ENCODE peak calls at places on chromosomes 12 and 14, in four cellular contexts. H is stomach, K is lower leg skin, F is K562. X is an unnamed sample.

GRCh38 chr14:51118993-51119392 is 24.1 kb upstream of the TRIM9 start:
- DNase-seq in H (no peak), K (no peak), F (no peak), X (no peak)

GRCh38 chr14:38198425-38198824 is 9.3 kb upstream of the SSTR1 start:
- DNase-seq in H (no peak), K (no peak), F (no peak), X (no peak)

GRCh38 chr12:30594509-30594908 is 101.2 kb downstream of the IPO8 start:
- DNase-seq in H (no peak), K (peak; percentile 8), F (no peak), X (no peak)

GRCh38 chr12:109098142-109098652 is 800 bp downstream of the UNG start:
- DNase-seq in H (peak; percentile 65), K (peak; percentile 91), F (no peak), X (peak; percentile 75)

GRCh38 chr14:60573943-60574496 is 65.1 kb downstream of the SIX6 start:
- DNase-seq in H (no peak), K (no peak), F (no peak), X (no peak)

GRCh38 chr14:59482471-59483331 is 1.5 kb downstream of the L3HYPDH start:
- DNase-seq in H (no peak), K (no peak), F (peak; percentile 62), X (peak; percentile 57)

GRCh38 chr14:72389200-72389599 is 457.0 kb downstream of the RGS6 start:
- DNase-seq in H (no peak), K (no peak), F (no peak), X (no peak)

GRCh38 chr12:25364529-25365339 is 114.0 kb upstream of the KRAS start:
- DNase-seq in H (no peak), K (no peak), F (no peak), X (no peak)

GRCh38 chr12:24212496-24212895 is 263.0 kb upstream of the SOX5 start:
- DNase-seq in H (no peak), K (no peak), F (no peak), X (no peak)

GRCh38 chr12:118122264-118122663 is 13.7 kb upstream of the PEBP1 start:
- DNase-seq in H (no peak), K (no peak), F (no peak), X (no peak)

GRCh38 chr14:75295061-75295461 is 16.4 kb downstream of the FOS start:
- DNase-seq in H (peak; percentile 69), K (peak; percentile 95), F (peak; percentile 67), X (peak; percentile 56)

GRCh38 chr12:98532687-98533304 is 17.4 kb downstream of the TMPO start:
- DNase-seq in H (no peak), K (no peak), F (peak; percentile 74), X (peak; percentile 78)

GRCh38 chr14:44803239-44803905 is 158.4 kb downstream of the KLHL28 start:
- DNase-seq in H (no peak), K (no peak), F (peak; percentile 40), X (peak; percentile 56)

GRCh38 chr14:93008381-93008780 is 85.4 kb downstream of the CHGA start:
- DNase-seq in H (no peak), K (no peak), F (no peak), X (no peak)

GRCh38 chr12:27179399-27180214 is 64.5 kb upstream of the STK38L start:
- DNase-seq in H (no peak), K (no peak), F (no peak), X (peak; percentile 4)

GRCh38 chr14:68908860-68909259 is 70.2 kb downstream of the ACTN1 start:
- DNase-seq in H (no peak), K (no peak), F (no peak), X (no peak)

GRCh38 chr14:106586098-106586704 is 1059.8 kb downstream of the TMEM121 start:
- DNase-seq in H (peak; percentile 42), K (no peak), F (peak; percentile 55), X (peak; percentile 44)

GRCh38 chr14:51454351-51454750 is 197.4 kb upstream of the FRMD6 start:
- DNase-seq in H (no peak), K (no peak), F (no peak), X (no peak)

GRCh38 chr14:89137514-89138163 is 279.4 kb downstream of the FOXN3 start:
- DNase-seq in H (peak; percentile 90), K (no peak), F (peak; percentile 24), X (peak; percentile 57)

GRCh38 chr12:79411791-79412190 is 279.0 kb downstream of the PAWR start:
- DNase-seq in H (no peak), K (no peak), F (no peak), X (no peak)

GRCh38 chr12:32819424-32819823 is 63.7 kb upstream of the YARS2 start:
- DNase-seq in H (no peak), K (no peak), F (no peak), X (no peak)

GRCh38 chr12:62519043-62519442 is 52.4 kb downstream of the MON2 start:
- DNase-seq in H (no peak), K (no peak), F (no peak), X (no peak)

GRCh38 chr14:96564389-96564788 is 62.2 kb downstream of the PAPOLA start:
- DNase-seq in H (no peak), K (no peak), F (no peak), X (peak; percentile 29)

GRCh38 chr14:101482066-101482465 is 79.2 kb upstream of the DIO3 start:
- DNase-seq in H (no peak), K (peak; percentile 9), F (no peak), X (no peak)

GRCh38 chr14:69287096-69287991 is 27.4 kb downstream of the GALNT16 start:
- DNase-seq in H (no peak), K (peak; percentile 62), F (no peak), X (no peak)

GRCh38 chr12:4107436-4107878 is 166.1 kb upstream of the CCND2 start:
- DNase-seq in H (no peak), K (no peak), F (peak; percentile 67), X (peak; percentile 72)

GRCh38 chr14:55556929-55557623 is 22.9 kb upstream of the KTN1 start:
- DNase-seq in H (peak; percentile 89), K (peak; percentile 89), F (no peak), X (no peak)

GRCh38 chr14:91419451-91419850 is 1.8 kb upstream of the CCDC88C start:
- DNase-seq in H (no peak), K (no peak), F (no peak), X (no peak)

GRCh38 chr12:122003646-122004611 is 17.8 kb upstream of the BCL7A start:
- DNase-seq in H (no peak), K (no peak), F (peak; percentile 14), X (peak; percentile 85)

GRCh38 chr12:63967358-63967757 is 122.9 kb downstream of the SRGAP1 start:
- DNase-seq in H (no peak), K (no peak), F (no peak), X (no peak)

GRCh38 chr14:77556946-77557345 is 58.3 kb upstream of the ISM2 start:
- DNase-seq in H (no peak), K (no peak), F (no peak), X (no peak)

GRCh38 chr14:98984719-98985041 is 287.3 kb downstream of the BCL11B start:
- DNase-seq in H (peak; percentile 34), K (no peak), F (peak; percentile 29), X (peak; percentile 70)

GRCh38 chr14:75515631-75515999 is 6.7 kb upstream of the BATF start:
- DNase-seq in H (no peak), K (no peak), F (no peak), X (no peak)

GRCh38 chr12:46386877-46387629 is 14.5 kb upstream of the SLC38A2 start:
- DNase-seq in H (no peak), K (no peak), F (peak; percentile 69), X (peak; percentile 31)

GRCh38 chr14:55650992-55651391 is 71.0 kb downstream of the KTN1 start:
- DNase-seq in H (no peak), K (no peak), F (no peak), X (no peak)

GRCh38 chr12:66169221-66170170 is at the start of gene TMBIM4:
- DNase-seq in H (peak; percentile 86), K (peak; percentile 96), F (peak; percentile 93), X (peak; percentile 94)
- TF ChIP-seq POLR2A in H (no peak), K (no peak), F (peak; percentile 95), X (peak; percentile 93)

DNA sequence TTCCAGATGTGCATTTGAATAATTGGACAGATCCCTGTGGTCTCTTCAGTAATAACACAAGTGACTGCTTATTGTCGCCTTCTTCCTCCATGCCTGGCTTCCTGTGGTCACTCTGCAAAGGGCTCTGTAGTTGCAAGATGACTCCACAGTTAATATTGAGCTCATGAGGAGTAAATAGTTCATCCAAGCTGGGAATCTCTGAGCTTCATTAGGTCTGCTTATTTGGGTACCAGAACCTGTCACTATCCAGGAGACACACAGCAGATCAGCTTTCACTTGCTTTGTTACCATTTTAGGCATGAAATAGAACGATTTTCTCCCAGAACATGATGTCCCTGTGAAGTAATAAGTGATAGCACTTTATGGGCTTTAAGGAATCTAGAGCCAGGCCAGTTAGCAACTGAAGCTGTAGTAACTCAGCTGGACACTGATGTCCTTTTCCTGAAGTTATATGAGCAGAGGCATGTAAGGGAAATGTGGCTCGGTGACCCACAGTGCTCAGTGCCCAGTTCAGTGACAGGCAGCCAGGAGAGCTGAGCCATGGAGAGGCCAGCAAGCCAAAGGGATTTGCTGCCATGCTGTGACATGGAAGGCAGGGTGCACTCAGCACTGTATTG is 50.1 kb downstream of the CRADD start:
- DNase-seq in H (peak; percentile 33), K (no peak), F (no peak), X (no peak)
- TF ChIP-seq POLR2A in H (no peak), K (no peak), F (no peak), X (no peak)

GRCh38 chr12:68972570-68972969 is 39.6 kb upstream of the CPM start:
- DNase-seq in H (no peak), K (no peak), F (no peak), X (no peak)
- TF ChIP-seq POLR2A in H (no peak), K (no peak), F (no peak), X (no peak)

DNA sequence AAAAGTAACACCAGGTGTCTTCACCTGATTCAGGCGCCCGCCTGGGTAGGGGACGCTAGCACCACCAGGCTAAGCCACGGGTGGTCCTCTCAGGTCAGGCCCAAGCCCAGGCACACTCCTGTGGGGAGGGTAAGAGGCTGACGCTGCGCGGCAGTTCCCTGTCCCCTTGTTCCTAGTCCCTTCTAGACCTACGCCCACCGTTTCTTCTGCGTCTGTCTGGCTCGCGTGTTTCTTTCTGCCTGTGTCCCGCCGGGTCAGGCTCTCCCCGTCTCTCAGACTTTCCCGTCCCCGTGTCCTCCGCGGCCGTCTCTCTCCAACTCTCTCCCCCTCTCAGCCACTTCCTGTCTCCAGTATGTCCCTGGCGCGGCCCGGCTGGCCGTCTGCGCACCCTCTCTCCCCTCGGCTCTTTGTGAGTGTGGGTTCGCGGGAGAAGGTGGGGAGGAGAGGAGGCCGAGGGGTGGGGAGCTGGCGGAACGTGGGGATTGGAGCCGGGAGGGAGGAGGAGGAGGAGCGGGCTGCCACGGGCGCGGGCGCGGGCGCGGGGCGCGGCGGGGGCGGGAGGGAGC is 3.1 kb upstream of the TNS2 start:
- DNase-seq in H (peak; percentile 86), K (peak; percentile 98), F (no peak), X (peak; percentile 63)
- TF ChIP-seq POLR2A in H (no peak), K (no peak), F (peak; percentile 86), X (peak; percentile 26)

GRCh38 chr12:49129332-49130150 is 1.7 kb downstream of the TUBA1B start:
- DNase-seq in H (no peak), K (no peak), F (no peak), X (no peak)

GRCh38 chr12:49133014-49133413 is 1.8 kb upstream of the TUBA1B start:
- DNase-seq in H (no peak), K (no peak), F (peak; percentile 44), X (no peak)

GRCh38 chr12:49130151-49131050 is 794 bp downstream of the TUBA1B start:
- DNase-seq in H (peak; percentile 95), K (peak; percentile 98), F (peak; percentile 97), X (peak; percentile 95)

GRCh38 chr12:49131973-49132461 is 822 bp upstream of the TUBA1B start:
- DNase-seq in H (no peak), K (no peak), F (peak; percentile 63), X (peak; percentile 66)

GRCh38 chr12:49131051-49131972 is at the start of gene TUBA1B:
- DNase-seq in H (peak; percentile 93), K (peak; percentile 98), F (peak; percentile 94), X (peak; percentile 93)
- TF ChIP-seq POLR2A in H (no peak), K (no peak), F (peak; percentile 100), X (peak; percentile 99)

X was measured in erythroblast.